ENCODE peak calls at places on chromosomes 3 and 15, in nine cellular contexts. I, V, E, W, C, Q, R, T and B are unnamed samples.

GRCh38 chr3:50418845-50419244 is 59.5 kb upstream of the TMEM115 start:
- DNase-seq in T (no peak), C (no peak), I (no peak), W (no peak), V (no peak), Q (no peak), R (no peak), E (no peak), B (no peak)

GRCh38 chr3:146540236-146540635 is 4.2 kb downstream of the PLSCR1 start:
- DNase-seq in V (no peak), R (no peak), E (no peak), Q (no peak), C (no peak), W (no peak), T (peak), I (no peak), B (peak)

GRCh38 chr15:88393719-88394519 is 73.3 kb downstream of the MRPL46 start:
- DNase-seq in R (no peak), V (no peak), T (no peak), I (no peak), W (no peak), E (no peak), C (no peak), Q (no peak), B (no peak)

GRCh38 chr3:10015476-10015904 is 10.7 kb upstream of the FANCD2 start:
- DNase-seq in E (no peak), R (no peak), C (peak), T (no peak), Q (peak), I (peak), V (peak), W (peak), B (no peak)

GRCh38 chr3:52934626-52935530 is 37.5 kb upstream of the STIMATE start:
- DNase-seq in C (peak), E (no peak), W (no peak), R (peak), I (no peak), Q (no peak), V (no peak), T (peak), B (peak)

GRCh38 chr3:127073931-127074820 is 91.3 kb downstream of the PLXNA1 start:
- DNase-seq in R (no peak), V (peak), E (no peak), W (peak), I (peak), C (no peak), Q (peak), T (no peak), B (no peak)

GRCh38 chr3:124492824-124493223 is 237.4 kb upstream of the UMPS start:
- DNase-seq in Q (peak), E (no peak), C (no peak), R (no peak), V (no peak), I (peak), W (no peak), T (peak), B (no peak)

GRCh38 chr15:33021806-33022389 is 172.6 kb downstream of the FMN1 start:
- DNase-seq in E (no peak), C (no peak), Q (no peak), R (no peak), T (peak), I (no peak), W (no peak), V (no peak), B (no peak)

GRCh38 chr3:20422391-20422790 is 236.4 kb upstream of the SGO1 start:
- DNase-seq in V (no peak), C (no peak), W (no peak), Q (no peak), E (no peak), T (no peak), R (no peak), I (no peak), B (no peak)

GRCh38 chr15:98714906-98715305 is 66.6 kb downstream of the IGF1R start:
- DNase-seq in Q (no peak), V (peak), W (no peak), T (no peak), I (no peak), C (no peak), E (no peak), R (no peak), B (no peak)

GRCh38 chr3:21405671-21406667 is 345.0 kb downstream of the ZNF385D start:
- DNase-seq in V (no peak), W (peak), R (no peak), T (no peak), E (no peak), C (no peak), Q (no peak), I (no peak), B (no peak)

GRCh38 chr3:180319461-180319860 is 282.5 kb upstream of the TTC14 start:
- DNase-seq in E (no peak), T (no peak), R (no peak), V (no peak), C (no peak), Q (no peak), W (no peak), I (no peak), B (no peak)

GRCh38 chr15:94592495-94592894 is 361.1 kb downstream of the MCTP2 start:
- DNase-seq in I (no peak), C (no peak), W (no peak), R (no peak), E (no peak), T (no peak), V (no peak), Q (no peak), B (no peak)

GRCh38 chr3:138642226-138642926 is 33.8 kb downstream of the FAIM start:
- DNase-seq in V (no peak), I (no peak), Q (no peak), E (no peak), C (no peak), W (no peak), R (no peak), T (no peak), B (no peak)

GRCh38 chr15:69357773-69358765 is 56.1 kb upstream of the KIF23 start:
- DNase-seq in C (no peak), I (peak), Q (no peak), R (no peak), W (no peak), T (no peak), V (no peak), E (no peak), B (no peak)

GRCh38 chr3:126116526-126116925 is 32.6 kb upstream of the SLC41A3 start:
- DNase-seq in V (peak), Q (no peak), C (no peak), T (no peak), I (no peak), R (no peak), W (no peak), E (peak), B (no peak)

GRCh38 chr3:34890247-34890646 is 749.1 kb upstream of the ARPP21 start:
- DNase-seq in V (no peak), T (no peak), I (no peak), W (no peak), C (no peak), Q (no peak), E (no peak), R (no peak), B (no peak)

GRCh38 chr15:64009798-64010241 is 36.5 kb downstream of the DAPK2 start:
- DNase-seq in W (no peak), T (no peak), E (no peak), Q (peak), I (no peak), C (no peak), V (no peak), R (peak), B (peak)

GRCh38 chr15:37100109-37100873 is at the start of gene MEIS2:
- DNase-seq in Q (peak), T (peak), I (peak), C (peak), R (no peak), E (peak), W (peak), V (peak), B (peak)

GRCh38 chr15:38453971-38454686 is at the start of gene FAM98B:
- DNase-seq in E (peak), T (peak), V (peak), Q (peak), I (peak), W (peak), R (peak), C (peak), B (peak)

GRCh38 chr3:187185759-187186158 is 11.5 kb upstream of the RTP1 start:
- DNase-seq in V (no peak), W (no peak), T (no peak), C (no peak), I (no peak), Q (no peak), R (no peak), E (no peak), B (no peak)

GRCh38 chr3:100953103-100953502 is 40.1 kb downstream of the ABI3BP start:
- DNase-seq in T (no peak), E (no peak), V (no peak), W (no peak), C (no peak), Q (peak), I (no peak), R (no peak), B (no peak)

GRCh38 chr3:72270072-72270611 is 485.2 kb upstream of the PROK2 start:
- DNase-seq in W (peak), V (peak), C (peak), T (no peak), R (no peak), Q (peak), E (no peak), I (peak), B (peak)

GRCh38 chr15:36831915-36832310 is 252.5 kb downstream of the CDIN1 start:
- DNase-seq in E (no peak), C (no peak), T (no peak), W (no peak), R (no peak), V (no peak), Q (no peak), I (no peak), B (no peak)

GRCh38 chr15:77867266-77868047 is 210.1 kb downstream of the TBC1D2B start:
- DNase-seq in I (peak), V (no peak), T (no peak), C (no peak), W (peak), E (no peak), R (no peak), Q (no peak), B (no peak)

GRCh38 chr15:68408971-68409370 is 23.0 kb downstream of the ITGA11 start:
- DNase-seq in Q (no peak), R (no peak), V (peak), T (no peak), W (peak), C (no peak), E (peak), I (no peak), B (no peak)

GRCh38 chr3:20258371-20258770 is 72.4 kb upstream of the SGO1 start:
- DNase-seq in Q (no peak), C (no peak), I (no peak), V (no peak), R (no peak), T (no peak), W (no peak), E (no peak), B (no peak)

GRCh38 chr15:67531379-67532059 is 10.6 kb downstream of the C15orf61 start:
- DNase-seq in V (no peak), R (no peak), E (no peak), Q (peak), W (no peak), I (no peak), T (no peak), C (peak), B (no peak)

GRCh38 chr3:150763841-150764483 is 993 bp upstream of the SIAH2 start:
- DNase-seq in W (peak), Q (peak), C (no peak), E (no peak), I (peak), V (peak), R (no peak), T (peak), B (no peak)

GRCh38 chr3:103918336-103918735 is 1448.4 kb upstream of the ALCAM start:
- DNase-seq in V (no peak), R (no peak), I (no peak), E (no peak), Q (no peak), T (no peak), W (no peak), C (no peak), B (no peak)

GRCh38 chr3:106113747-106114146 is 244.9 kb upstream of the CBLB start:
- DNase-seq in C (no peak), T (no peak), V (no peak), Q (no peak), W (no peak), R (no peak), E (no peak), I (no peak), B (no peak)

GRCh38 chr3:98986073-98986472 is 84.6 kb upstream of the DCBLD2 start:
- DNase-seq in R (no peak), V (no peak), Q (peak), W (no peak), T (no peak), C (peak), E (no peak), I (no peak), B (no peak)

GRCh38 chr15:80562033-80562432 is 133.1 kb upstream of the ABHD17C start:
- DNase-seq in V (no peak), Q (no peak), I (no peak), R (no peak), E (no peak), C (no peak), T (no peak), W (no peak), B (no peak)

GRCh38 chr3:179082416-179082815 is 10.8 kb upstream of the ZMAT3 start:
- DNase-seq in R (no peak), E (no peak), C (no peak), Q (peak), V (no peak), I (no peak), W (no peak), T (no peak), B (no peak)

GRCh38 chr3:53044371-53045106 is 1.3 kb downstream of the SFMBT1 start:
- DNase-seq in W (peak), V (peak), I (peak), T (peak), R (peak), E (no peak), C (no peak), Q (no peak), B (peak)

GRCh38 chr3:52099006-52099405 is 42.6 kb upstream of the DUSP7 start:
- DNase-seq in E (no peak), W (peak), R (no peak), I (peak), Q (peak), V (no peak), C (no peak), T (no peak), B (no peak)

GRCh38 chr3:171116802-171117395 is 90.4 kb upstream of the SLC2A2 start:
- DNase-seq in V (no peak), Q (no peak), C (no peak), E (no peak), I (no peak), T (no peak), W (no peak), R (no peak), B (no peak)

GRCh38 chr3:171116365-171116764 is 89.8 kb upstream of the SLC2A2 start:
- DNase-seq in W (no peak), E (no peak), R (no peak), I (no peak), V (no peak), Q (no peak), C (no peak), T (no peak), B (no peak)

GRCh38 chr3:171115667-171116066 is 89.1 kb upstream of the SLC2A2 start:
- DNase-seq in T (no peak), I (no peak), V (no peak), E (no peak), C (no peak), Q (no peak), R (no peak), W (no peak), B (no peak)

GRCh38 chr3:171110715-171111114 is 84.2 kb upstream of the SLC2A2 start:
- DNase-seq in R (no peak), C (no peak), E (no peak), V (no peak), W (no peak), Q (no peak), T (no peak), I (no peak), B (no peak)

GRCh38 chr3:171113716-171114115 is 87.2 kb upstream of the SLC2A2 start:
- DNase-seq in I (no peak), E (no peak), R (no peak), V (no peak), T (no peak), Q (no peak), C (no peak), W (no peak), B (no peak)
- TF ChIP-seq CTCF in I (no peak), E (peak), R (no peak), V (no peak), T (no peak), Q (no peak), C (peak), W (no peak), B (no peak)

GRCh38 chr15:39685999-39686613 is 96.5 kb downstream of the FSIP1 start:
- DNase-seq in I (no peak), Q (no peak), R (no peak), C (no peak), W (no peak), E (no peak), V (no peak), T (peak), B (no peak)
- TF ChIP-seq CTCF in I (peak), Q (peak), R (peak), C (peak), W (peak), E (peak), V (peak), T (peak), B (peak)

DNA sequence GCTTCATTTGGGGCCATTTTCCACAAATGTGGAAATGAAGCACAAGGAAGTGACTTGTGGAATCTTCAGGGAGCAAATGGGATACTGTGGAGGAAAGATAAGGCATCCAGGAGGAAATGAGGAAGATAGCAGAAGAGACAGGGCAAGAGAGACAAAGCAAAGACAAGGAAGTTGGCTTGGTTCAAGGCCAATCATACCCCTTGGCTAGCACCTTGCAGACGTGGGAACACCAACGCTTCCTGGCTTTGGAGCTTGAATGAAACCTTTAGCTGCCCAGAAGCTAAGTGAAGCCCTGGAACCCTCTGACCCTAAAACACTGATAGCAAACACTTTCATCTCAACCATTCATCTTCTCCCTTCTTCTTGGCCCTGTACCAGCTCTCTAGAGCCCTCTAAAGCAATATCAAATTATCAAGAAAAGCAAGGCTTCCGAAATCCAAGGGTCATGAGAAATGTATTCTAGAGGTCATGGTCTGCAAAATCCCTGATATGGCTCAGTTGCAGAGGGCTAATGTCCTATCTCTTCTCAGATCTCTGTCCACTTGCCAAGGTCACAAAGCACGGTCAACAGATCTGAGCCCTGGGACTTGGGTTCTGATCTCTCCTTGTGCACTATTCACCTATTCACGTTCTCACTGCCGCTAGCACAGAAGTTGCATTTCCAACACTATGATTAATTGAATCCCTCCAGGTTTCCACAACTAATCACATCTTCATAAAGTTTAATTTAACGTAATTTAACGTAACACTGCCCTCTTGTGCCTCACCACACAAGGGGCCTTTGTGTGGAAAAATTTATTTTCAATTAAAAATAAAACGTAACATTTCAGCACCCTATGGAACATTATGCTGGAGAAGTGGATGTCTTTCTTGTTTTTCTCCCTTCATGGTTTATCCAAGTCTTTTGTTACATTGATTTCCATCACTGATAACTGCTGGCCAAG is 557.6 kb upstream of the ADAMTS9 start:
- DNase-seq in R (no peak), E (no peak), T (no peak), I (no peak), Q (no peak), C (no peak), V (no peak), W (no peak), B (no peak)
- TF ChIP-seq CTCF in R (no peak), E (peak), T (no peak), I (peak), Q (peak), C (no peak), V (peak), W (peak), B (no peak)

DNA sequence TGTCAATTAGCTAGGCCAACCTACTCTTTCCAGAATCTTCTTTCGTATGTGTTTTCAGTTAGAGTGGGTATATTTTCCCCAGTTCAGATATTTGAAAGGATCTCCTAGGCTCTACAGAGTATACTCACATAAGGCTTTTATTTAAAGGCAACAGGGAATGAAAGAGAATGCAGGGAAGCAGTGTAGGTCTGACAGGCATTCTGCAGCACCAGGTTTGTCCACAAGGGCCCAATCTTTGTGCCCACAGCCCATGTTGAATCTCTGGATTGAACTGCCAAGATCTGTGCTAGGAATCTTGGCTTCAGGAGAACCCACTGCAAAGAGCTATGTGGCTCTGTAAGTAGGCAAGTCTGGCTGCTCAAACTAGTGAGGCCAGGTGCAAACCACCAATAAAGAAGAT is 24.2 kb upstream of the GALNT15 start:
- DNase-seq in W (no peak), Q (no peak), T (no peak), V (no peak), C (no peak), R (no peak), I (no peak), E (no peak), B (no peak)
- TF ChIP-seq CTCF in W (no peak), Q (no peak), T (no peak), V (no peak), C (no peak), R (no peak), I (no peak), E (no peak), B (no peak)